ENCODE peak calls at places on chromosomes 1 and 21, in nine cellular contexts. One of them, this sample, is unnamed.

GRCh38 chr21:36203603-36203889 is 46.9 kb downstream of the DOP1B start:
- DNase-seq in stimulated activated naive B cell treated with anti-CD40 and anti-IgM and Interleukin-4, amounts not matched to agents 10 μg/mL and 1 μg/mL and 100 μg/mL, for 72 hours: no peak
- DNase-seq in activated CD4-positive, alpha-beta T cell treated with anti-CD3 and anti-CD28 coated beads, Interleukin-2, amount 10 ng/mL, durations not matched to agents 7 days and 5 days: peak; percentile 34
- DNase-seq in WERI-Rb-1: no peak
- DNase-seq in HTR-8/SVneo: peak; percentile 84
- DNase-seq in AG04450: peak; percentile 64
- DNase-seq in WTC11: no peak
- DNase-seq in RPMI7951: peak; percentile 81
- DNase-seq in T-cell: no peak
- DNase-seq in this sample: no peak

GRCh38 chr1:184805667-184806295 is 51.1 kb upstream of the EDEM3 start:
- DNase-seq in stimulated activated naive B cell treated with anti-CD40 and anti-IgM and Interleukin-4, amounts not matched to agents 10 μg/mL and 1 μg/mL and 100 μg/mL, for 72 hours: peak; percentile 65
- DNase-seq in activated CD4-positive, alpha-beta T cell treated with anti-CD3 and anti-CD28 coated beads, Interleukin-2, amount 10 ng/mL, durations not matched to agents 7 days and 5 days: peak; percentile 84
- DNase-seq in WERI-Rb-1: peak; percentile 82
- DNase-seq in HTR-8/SVneo: peak; percentile 88
- DNase-seq in AG04450: peak; percentile 68
- DNase-seq in WTC11: peak; percentile 86
- DNase-seq in RPMI7951: peak; percentile 74
- DNase-seq in T-cell: peak; percentile 77
- DNase-seq in this sample: peak; percentile 83

GRCh38 chr21:44681152-44681551 is 811 bp downstream of the KRTAP12-1 start:
- DNase-seq in stimulated activated naive B cell treated with anti-CD40 and anti-IgM and Interleukin-4, amounts not matched to agents 10 μg/mL and 1 μg/mL and 100 μg/mL, for 72 hours: no peak
- DNase-seq in activated CD4-positive, alpha-beta T cell treated with anti-CD3 and anti-CD28 coated beads, Interleukin-2, amount 10 ng/mL, durations not matched to agents 7 days and 5 days: no peak
- DNase-seq in WERI-Rb-1: no peak
- DNase-seq in HTR-8/SVneo: no peak
- DNase-seq in AG04450: no peak
- DNase-seq in WTC11: no peak
- DNase-seq in RPMI7951: no peak
- DNase-seq in T-cell: no peak
- DNase-seq in this sample: no peak

GRCh38 chr1:6069573-6069972 is 23.9 kb downstream of the KCNAB2 start:
- DNase-seq in stimulated activated naive B cell treated with anti-CD40 and anti-IgM and Interleukin-4, amounts not matched to agents 10 μg/mL and 1 μg/mL and 100 μg/mL, for 72 hours: no peak
- DNase-seq in activated CD4-positive, alpha-beta T cell treated with anti-CD3 and anti-CD28 coated beads, Interleukin-2, amount 10 ng/mL, durations not matched to agents 7 days and 5 days: no peak
- DNase-seq in WERI-Rb-1: no peak
- DNase-seq in HTR-8/SVneo: no peak
- DNase-seq in AG04450: no peak
- DNase-seq in WTC11: no peak
- DNase-seq in RPMI7951: no peak
- DNase-seq in T-cell: no peak
- DNase-seq in this sample: no peak

GRCh38 chr21:45766501-45766900 is 123.0 kb downstream of the PCBP3 start:
- DNase-seq in stimulated activated naive B cell treated with anti-CD40 and anti-IgM and Interleukin-4, amounts not matched to agents 10 μg/mL and 1 μg/mL and 100 μg/mL, for 72 hours: no peak
- DNase-seq in activated CD4-positive, alpha-beta T cell treated with anti-CD3 and anti-CD28 coated beads, Interleukin-2, amount 10 ng/mL, durations not matched to agents 7 days and 5 days: no peak
- DNase-seq in WERI-Rb-1: no peak
- DNase-seq in HTR-8/SVneo: no peak
- DNase-seq in AG04450: no peak
- DNase-seq in WTC11: no peak
- DNase-seq in RPMI7951: no peak
- DNase-seq in T-cell: no peak
- DNase-seq in this sample: no peak

GRCh38 chr1:107061886-107062285 is 5.4 kb downstream of the PRMT6 start:
- DNase-seq in stimulated activated naive B cell treated with anti-CD40 and anti-IgM and Interleukin-4, amounts not matched to agents 10 μg/mL and 1 μg/mL and 100 μg/mL, for 72 hours: no peak
- DNase-seq in activated CD4-positive, alpha-beta T cell treated with anti-CD3 and anti-CD28 coated beads, Interleukin-2, amount 10 ng/mL, durations not matched to agents 7 days and 5 days: no peak
- DNase-seq in WERI-Rb-1: no peak
- DNase-seq in HTR-8/SVneo: no peak
- DNase-seq in AG04450: no peak
- DNase-seq in WTC11: no peak
- DNase-seq in RPMI7951: no peak
- DNase-seq in T-cell: no peak
- DNase-seq in this sample: no peak

GRCh38 chr1:18703041-18703621 is 72.5 kb downstream of the PAX7 start:
- DNase-seq in stimulated activated naive B cell treated with anti-CD40 and anti-IgM and Interleukin-4, amounts not matched to agents 10 μg/mL and 1 μg/mL and 100 μg/mL, for 72 hours: no peak
- DNase-seq in activated CD4-positive, alpha-beta T cell treated with anti-CD3 and anti-CD28 coated beads, Interleukin-2, amount 10 ng/mL, durations not matched to agents 7 days and 5 days: no peak
- DNase-seq in WERI-Rb-1: no peak
- DNase-seq in HTR-8/SVneo: no peak
- DNase-seq in AG04450: no peak
- DNase-seq in WTC11: peak; percentile 55
- DNase-seq in RPMI7951: peak; percentile 45
- DNase-seq in T-cell: no peak
- DNase-seq in this sample: no peak

GRCh38 chr1:22184892-22185612 is 42.2 kb upstream of the WNT4 start:
- DNase-seq in stimulated activated naive B cell treated with anti-CD40 and anti-IgM and Interleukin-4, amounts not matched to agents 10 μg/mL and 1 μg/mL and 100 μg/mL, for 72 hours: no peak
- DNase-seq in activated CD4-positive, alpha-beta T cell treated with anti-CD3 and anti-CD28 coated beads, Interleukin-2, amount 10 ng/mL, durations not matched to agents 7 days and 5 days: no peak
- DNase-seq in WERI-Rb-1: no peak
- DNase-seq in HTR-8/SVneo: no peak
- DNase-seq in AG04450: no peak
- DNase-seq in WTC11: peak; percentile 58
- DNase-seq in RPMI7951: peak; percentile 24
- DNase-seq in T-cell: no peak
- DNase-seq in this sample: no peak